ENCODE peak calls at places on chromosomes 6 and 20, in six cellular contexts. T, F, H, E, M and R are unnamed samples. For H3K4me1 and H3K9me3, the result is how much of the 10 kb centered on the place peaks cover.

GRCh38 chr6:14951704-14952103 is 294.2 kb upstream of the JARID2 start:
- DNase-seq in T (no peak), F (no peak), H (no peak), E (no peak), M (no peak), R (no peak)

GRCh38 chr6:16331328-16332174 is 93.2 kb downstream of the GMPR start:
- DNase-seq in T (peak), F (peak), H (peak), E (peak), M (peak), R (peak)

GRCh38 chr6:107704377-107705013 is 119.6 kb downstream of the SCML4 start:
- DNase-seq in T (no peak), F (peak), H (peak), E (no peak), M (peak), R (no peak)

GRCh38 chr6:168616807-168617756 is 176.1 kb downstream of the SMOC2 start:
- DNase-seq in T (no peak), F (peak), H (no peak), E (no peak), M (no peak), R (no peak)

GRCh38 chr6:163709693-163710092 is 295.2 kb downstream of the QKI start:
- DNase-seq in T (no peak), F (no peak), H (no peak), E (no peak), M (no peak), R (no peak)

GRCh38 chr6:44253307-44254101 is 3.8 kb downstream of the SLC35B2 start:
- DNase-seq in T (no peak), F (peak), H (peak), E (no peak), M (peak), R (peak)

GRCh38 chr6:29834564-29835436 is 7.2 kb downstream of the HLA-G start:
- DNase-seq in T (no peak), F (no peak), H (peak), E (no peak), M (no peak), R (no peak)

GRCh38 chr20:57350086-57350710 is 857 bp upstream of the RAE1 start:
- DNase-seq in T (no peak), F (no peak), H (no peak), E (no peak), M (peak), R (no peak)

GRCh38 chr6:100343678-100344077 is 121.0 kb downstream of the SIM1 start:
- DNase-seq in T (no peak), F (no peak), H (no peak), E (no peak), M (no peak), R (no peak)

GRCh38 chr6:71678081-71678480 is 208.3 kb upstream of the RIMS1 start:
- DNase-seq in T (no peak), F (no peak), H (no peak), E (no peak), M (no peak), R (no peak)

GRCh38 chr6:111242452-111242851 is 155.1 kb downstream of the SLC16A10 start:
- DNase-seq in T (no peak), F (no peak), H (peak), E (no peak), M (peak), R (no peak)

DNA sequence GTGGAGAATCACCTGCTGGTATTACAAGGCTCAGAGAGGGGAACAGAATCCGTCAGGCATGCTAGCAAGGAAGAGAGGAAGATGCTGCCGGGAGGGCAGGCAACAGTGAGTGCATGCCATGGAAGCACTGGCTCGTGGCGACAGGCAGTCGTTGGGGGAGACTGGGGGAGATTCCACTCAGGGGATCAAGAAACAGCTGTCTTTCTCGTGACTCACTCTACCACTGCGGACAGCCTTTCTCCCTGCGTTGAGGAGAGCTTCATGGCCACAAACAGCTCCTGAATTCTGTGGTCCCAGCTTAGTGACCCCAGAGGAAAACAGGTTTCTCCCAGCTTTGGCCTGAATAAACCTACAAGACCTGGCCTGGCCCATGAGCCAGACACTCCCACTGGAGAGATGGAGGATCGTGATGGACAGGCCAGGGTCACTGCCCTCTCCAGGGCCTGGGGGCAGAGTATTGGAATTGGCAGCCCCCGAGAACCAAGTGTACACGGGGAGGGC is 37.4 kb downstream of the HM13 start:
- DNase-seq in T (no peak), F (no peak), H (no peak), E (no peak), M (no peak), R (no peak)
- H3K4me1 ChIP-seq in T (under half), F (under half), H (under half), E (under half), M (under half), R (under half)

DNA sequence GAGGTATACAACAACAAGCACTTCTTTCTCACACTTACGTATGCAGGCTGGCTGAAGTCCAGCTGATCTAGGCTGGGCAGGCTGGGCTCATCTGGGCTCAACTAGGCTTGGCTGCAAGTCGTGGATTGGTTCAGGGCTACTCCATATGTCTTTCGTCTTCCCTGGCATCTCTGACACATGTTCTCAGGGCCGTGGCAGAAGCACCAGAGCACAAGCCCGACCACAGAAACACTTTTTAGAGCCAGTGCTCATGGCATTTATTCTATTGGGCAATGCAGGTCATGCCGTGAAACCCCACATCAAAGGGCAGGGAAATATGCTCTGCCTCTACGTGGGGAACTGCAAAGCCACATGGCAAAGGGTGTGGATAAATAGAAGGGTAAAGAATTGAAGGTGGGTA is 93.8 kb downstream of the RIN2 start:
- DNase-seq in T (no peak), F (no peak), H (no peak), E (no peak), M (no peak), R (no peak)
- H3K9me3 ChIP-seq in T (under half), F (under half), H (under half), E (under half), M (under half), R (under half)

GRCh38 chr20:46312075-46312944 is 4.0 kb upstream of the CDH22 start:
- DNase-seq in T (no peak), F (peak), H (no peak), E (no peak), M (no peak), R (peak)
- TF ChIP-seq CTCF in T (no peak), F (peak), H (no peak), E (no peak), M (no peak), R (no peak)

GRCh38 chr6:31582230-31582601 is at the start of gene LTB:
- DNase-seq in T (no peak), F (no peak), H (no peak), E (no peak), M (no peak), R (no peak)
- H3K4me1 ChIP-seq in T (under half), F (under half), H (under half), E (under half), M (under half), R (under half)

GRCh38 chr6:145732788-145733187 is 2.5 kb downstream of the EPM2A start:
- DNase-seq in T (no peak), F (no peak), H (no peak), E (no peak), M (no peak), R (no peak)

GRCh38 chr6:145731432-145731831 is 3.9 kb downstream of the EPM2A start:
- DNase-seq in T (no peak), F (no peak), H (no peak), E (no peak), M (no peak), R (no peak)

GRCh38 chr6:145727817-145728388 is 7.4 kb downstream of the EPM2A start:
- DNase-seq in T (no peak), F (no peak), H (no peak), E (no peak), M (no peak), R (no peak)

GRCh38 chr6:145729887-145730286 is 5.4 kb downstream of the EPM2A start:
- DNase-seq in T (no peak), F (no peak), H (no peak), E (no peak), M (no peak), R (no peak)

DNA sequence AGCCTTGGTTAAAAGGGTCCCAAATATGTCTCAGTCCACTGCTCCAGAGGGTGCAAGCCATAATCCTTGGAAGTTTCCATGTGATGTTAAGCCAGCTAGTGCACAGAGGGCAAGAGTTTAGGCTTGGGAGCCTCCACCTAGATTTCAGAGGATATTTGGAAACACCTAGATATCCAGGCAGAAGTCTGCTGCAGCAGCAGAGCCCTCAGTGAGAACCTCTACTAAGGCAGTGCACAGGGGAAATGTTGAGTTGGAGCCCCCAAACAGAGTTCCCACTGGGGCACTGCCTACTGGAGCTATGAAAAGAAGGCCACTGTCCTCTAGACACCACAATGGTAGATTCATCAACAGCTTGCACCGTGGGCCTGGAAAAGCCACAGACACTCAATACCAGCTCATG is 6.3 kb downstream of the EPM2A start:
- DNase-seq in T (no peak), F (no peak), H (no peak), E (no peak), M (no peak), R (no peak)
- H3K9me3 ChIP-seq in T (under half), F (under half), H (under half), E (under half), M (under half), R (under half)

DNA sequence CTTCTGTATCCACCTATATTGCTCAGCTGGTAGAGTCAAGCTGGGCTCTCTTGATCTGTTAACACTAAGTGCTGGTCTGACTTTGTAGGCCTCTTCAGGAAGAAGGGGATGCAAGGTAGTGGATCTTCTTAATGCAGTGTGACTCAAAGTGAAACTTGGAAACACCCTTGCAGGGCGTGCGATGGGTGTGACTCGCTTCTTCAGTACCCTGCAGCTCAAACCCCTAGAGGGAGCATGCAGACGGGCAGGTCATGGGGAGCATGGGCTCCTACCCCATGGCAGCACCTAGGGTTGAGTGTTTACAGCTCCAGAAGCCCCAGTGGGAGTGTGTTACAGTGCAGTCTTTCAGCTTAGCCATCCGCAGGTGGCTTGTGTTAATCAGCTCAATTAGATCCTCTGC is 757 bp upstream of the SAMD3 start:
- DNase-seq in T (no peak), F (no peak), H (no peak), E (no peak), M (no peak), R (no peak)
- TF ChIP-seq CTCF in T (no peak), F (no peak), H (no peak), E (no peak), M (no peak), R (no peak)

GRCh38 chr6:90271831-90272230 is 24.8 kb downstream of the BACH2 start:
- DNase-seq in T (no peak), F (no peak), H (no peak), E (no peak), M (no peak), R (no peak)
- H3K4me1 ChIP-seq in T (under half), F (under half), H (under half), E (under half), M (under half), R (under half)

GRCh38 chr6:13672904-13673303 is 38.7 kb downstream of the RANBP9 start:
- DNase-seq in T (no peak), F (no peak), H (no peak), E (no peak), M (no peak), R (no peak)
- H3K9me3 ChIP-seq in T (under half), F (under half), H (under half), E (under half), M (under half), R (under half)

DNA sequence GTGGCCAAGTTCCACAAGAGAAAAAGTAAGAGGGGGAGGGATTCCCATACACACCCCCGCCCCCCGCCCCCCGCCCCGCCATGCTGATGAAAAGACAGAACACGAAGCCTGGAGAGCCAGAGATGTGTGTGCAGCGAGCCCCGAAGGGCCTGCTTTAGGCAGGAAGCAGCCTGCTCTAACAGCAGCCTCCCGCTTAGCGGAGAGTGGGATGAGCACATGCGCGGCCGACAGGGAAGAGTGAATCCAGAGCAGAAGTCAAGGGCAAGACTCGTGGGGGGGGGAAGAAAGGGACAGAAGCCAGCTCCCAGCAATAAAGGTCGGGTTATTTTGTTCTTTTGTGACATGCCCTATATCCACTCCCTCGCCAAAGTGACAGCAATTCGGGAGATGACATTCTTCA is 67.2 kb upstream of the PTGIS start:
- DNase-seq in T (no peak), F (no peak), H (no peak), E (no peak), M (no peak), R (peak)
- TF ChIP-seq CTCF in T (no peak), F (no peak), H (no peak), E (no peak), M (no peak), R (no peak)

GRCh38 chr6:2853766-2854393 is 12.2 kb upstream of the SERPINB1 start:
- DNase-seq in T (no peak), F (peak), H (peak), E (peak), M (peak), R (peak)

GRCh38 chr6:2851727-2852513 is 10.3 kb upstream of the SERPINB1 start:
- DNase-seq in T (no peak), F (no peak), H (no peak), E (peak), M (no peak), R (no peak)

GRCh38 chr6:2850480-2851150 is 9.0 kb upstream of the SERPINB1 start:
- DNase-seq in T (no peak), F (no peak), H (peak), E (peak), M (no peak), R (no peak)

GRCh38 chr6:2852921-2853322 is 11.3 kb upstream of the SERPINB1 start:
- DNase-seq in T (no peak), F (no peak), H (no peak), E (peak), M (no peak), R (no peak)

GRCh38 chr6:2852514-2852855 is 10.8 kb upstream of the SERPINB1 start:
- DNase-seq in T (no peak), F (no peak), H (no peak), E (peak), M (no peak), R (no peak)
- H3K4me1 ChIP-seq in T (under half), F (under half), H (under half), E (under half), M (under half), R (under half)